ENCODE peak calls at places on chromosome 2, in ten cellular contexts. One of them, this sample, is unnamed.

GRCh38 chr2:104744537-104744936 is 109.4 kb upstream of the POU3F3 start:
- ATAC-seq in memory B cell: no peak
- ATAC-seq in stimulated activated effector memory CD8-positive, alpha-beta T cell treated with anti-CD3 and anti-CD28 coated beads, Interleukin-12 subunit alpha, Interleukin-12 subunit beta, amount 100 ng/mL, for 72 hours: no peak
- ATAC-seq in activated T-cell treated with anti-CD3 and anti-CD28 coated beads, Interleukin-2, amount 50 U/mL, for 4 hours: no peak
- ATAC-seq in PC-3: no peak
- ATAC-seq in central memory CD8-positive, alpha-beta T cell: no peak
- ATAC-seq in heart right ventricle: no peak
- ATAC-seq in pancreas: no peak
- ATAC-seq in effector memory CD8-positive, alpha-beta T cell: no peak
- ATAC-seq in upper lobe of right lung: no peak
- ATAC-seq in this sample: no peak

GRCh38 chr2:1628893-1629292 is 115.4 kb downstream of the PXDN start:
- ATAC-seq in memory B cell: no peak
- ATAC-seq in stimulated activated effector memory CD8-positive, alpha-beta T cell treated with anti-CD3 and anti-CD28 coated beads, Interleukin-12 subunit alpha, Interleukin-12 subunit beta, amount 100 ng/mL, for 72 hours: no peak
- ATAC-seq in activated T-cell treated with anti-CD3 and anti-CD28 coated beads, Interleukin-2, amount 50 U/mL, for 4 hours: no peak
- ATAC-seq in PC-3: no peak
- ATAC-seq in central memory CD8-positive, alpha-beta T cell: no peak
- ATAC-seq in heart right ventricle: peak; percentile 37
- ATAC-seq in pancreas: no peak
- ATAC-seq in effector memory CD8-positive, alpha-beta T cell: no peak
- ATAC-seq in upper lobe of right lung: peak; percentile 45
- ATAC-seq in this sample: peak; percentile 28

GRCh38 chr2:134642938-134643337 is 75.9 kb downstream of the TMEM163 start:
- ATAC-seq in memory B cell: no peak
- ATAC-seq in stimulated activated effector memory CD8-positive, alpha-beta T cell treated with anti-CD3 and anti-CD28 coated beads, Interleukin-12 subunit alpha, Interleukin-12 subunit beta, amount 100 ng/mL, for 72 hours: peak; percentile 51
- ATAC-seq in activated T-cell treated with anti-CD3 and anti-CD28 coated beads, Interleukin-2, amount 50 U/mL, for 4 hours: no peak
- ATAC-seq in PC-3: no peak
- ATAC-seq in central memory CD8-positive, alpha-beta T cell: no peak
- ATAC-seq in heart right ventricle: no peak
- ATAC-seq in pancreas: no peak
- ATAC-seq in effector memory CD8-positive, alpha-beta T cell: no peak
- ATAC-seq in upper lobe of right lung: no peak
- ATAC-seq in this sample: no peak

GRCh38 chr2:130243359-130243758 is 45.1 kb upstream of the TUBA3E start:
- ATAC-seq in memory B cell: no peak
- ATAC-seq in stimulated activated effector memory CD8-positive, alpha-beta T cell treated with anti-CD3 and anti-CD28 coated beads, Interleukin-12 subunit alpha, Interleukin-12 subunit beta, amount 100 ng/mL, for 72 hours: no peak
- ATAC-seq in activated T-cell treated with anti-CD3 and anti-CD28 coated beads, Interleukin-2, amount 50 U/mL, for 4 hours: no peak
- ATAC-seq in PC-3: no peak
- ATAC-seq in central memory CD8-positive, alpha-beta T cell: no peak
- ATAC-seq in heart right ventricle: no peak
- ATAC-seq in pancreas: no peak
- ATAC-seq in effector memory CD8-positive, alpha-beta T cell: no peak
- ATAC-seq in upper lobe of right lung: no peak
- ATAC-seq in this sample: no peak

GRCh38 chr2:177338177-177338721 is 54.3 kb upstream of the AGPS start:
- ATAC-seq in memory B cell: no peak
- ATAC-seq in stimulated activated effector memory CD8-positive, alpha-beta T cell treated with anti-CD3 and anti-CD28 coated beads, Interleukin-12 subunit alpha, Interleukin-12 subunit beta, amount 100 ng/mL, for 72 hours: peak; percentile 90
- ATAC-seq in activated T-cell treated with anti-CD3 and anti-CD28 coated beads, Interleukin-2, amount 50 U/mL, for 4 hours: no peak
- ATAC-seq in PC-3: peak; percentile 89
- ATAC-seq in central memory CD8-positive, alpha-beta T cell: no peak
- ATAC-seq in heart right ventricle: no peak
- ATAC-seq in pancreas: no peak
- ATAC-seq in effector memory CD8-positive, alpha-beta T cell: no peak
- ATAC-seq in upper lobe of right lung: no peak
- ATAC-seq in this sample: peak; percentile 58

GRCh38 chr2:44126106-44126797 is 42.4 kb upstream of the PPM1B start:
- ATAC-seq in memory B cell: no peak
- ATAC-seq in stimulated activated effector memory CD8-positive, alpha-beta T cell treated with anti-CD3 and anti-CD28 coated beads, Interleukin-12 subunit alpha, Interleukin-12 subunit beta, amount 100 ng/mL, for 72 hours: peak; percentile 9
- ATAC-seq in activated T-cell treated with anti-CD3 and anti-CD28 coated beads, Interleukin-2, amount 50 U/mL, for 4 hours: no peak
- ATAC-seq in PC-3: no peak
- ATAC-seq in central memory CD8-positive, alpha-beta T cell: no peak
- ATAC-seq in heart right ventricle: peak; percentile 85
- ATAC-seq in pancreas: peak; percentile 55
- ATAC-seq in effector memory CD8-positive, alpha-beta T cell: no peak
- ATAC-seq in upper lobe of right lung: no peak
- ATAC-seq in this sample: no peak

GRCh38 chr2:112055833-112056625 is 960 bp downstream of the TMEM87B start:
- ATAC-seq in memory B cell: no peak
- ATAC-seq in stimulated activated effector memory CD8-positive, alpha-beta T cell treated with anti-CD3 and anti-CD28 coated beads, Interleukin-12 subunit alpha, Interleukin-12 subunit beta, amount 100 ng/mL, for 72 hours: no peak
- ATAC-seq in activated T-cell treated with anti-CD3 and anti-CD28 coated beads, Interleukin-2, amount 50 U/mL, for 4 hours: no peak
- ATAC-seq in PC-3: peak; percentile 7
- ATAC-seq in central memory CD8-positive, alpha-beta T cell: no peak
- ATAC-seq in heart right ventricle: peak; percentile 17
- ATAC-seq in pancreas: peak; percentile 12
- ATAC-seq in effector memory CD8-positive, alpha-beta T cell: no peak
- ATAC-seq in upper lobe of right lung: peak; percentile 12
- ATAC-seq in this sample: no peak

GRCh38 chr2:96789245-96789617 is 26.8 kb upstream of the CNNM3 start:
- ATAC-seq in memory B cell: no peak
- ATAC-seq in stimulated activated effector memory CD8-positive, alpha-beta T cell treated with anti-CD3 and anti-CD28 coated beads, Interleukin-12 subunit alpha, Interleukin-12 subunit beta, amount 100 ng/mL, for 72 hours: no peak
- ATAC-seq in activated T-cell treated with anti-CD3 and anti-CD28 coated beads, Interleukin-2, amount 50 U/mL, for 4 hours: no peak
- ATAC-seq in PC-3: no peak
- ATAC-seq in central memory CD8-positive, alpha-beta T cell: no peak
- ATAC-seq in heart right ventricle: peak; percentile 5
- ATAC-seq in pancreas: no peak
- ATAC-seq in effector memory CD8-positive, alpha-beta T cell: no peak
- ATAC-seq in upper lobe of right lung: no peak
- ATAC-seq in this sample: peak; percentile 9

GRCh38 chr2:37663390-37663789 is 8.1 kb downstream of the CDC42EP3 start:
- ATAC-seq in memory B cell: no peak
- ATAC-seq in stimulated activated effector memory CD8-positive, alpha-beta T cell treated with anti-CD3 and anti-CD28 coated beads, Interleukin-12 subunit alpha, Interleukin-12 subunit beta, amount 100 ng/mL, for 72 hours: peak; percentile 59
- ATAC-seq in activated T-cell treated with anti-CD3 and anti-CD28 coated beads, Interleukin-2, amount 50 U/mL, for 4 hours: no peak
- ATAC-seq in PC-3: no peak
- ATAC-seq in central memory CD8-positive, alpha-beta T cell: no peak
- ATAC-seq in heart right ventricle: no peak
- ATAC-seq in pancreas: no peak
- ATAC-seq in effector memory CD8-positive, alpha-beta T cell: peak; percentile 72
- ATAC-seq in upper lobe of right lung: no peak
- ATAC-seq in this sample: no peak

GRCh38 chr2:36530178-36530982 is 67.6 kb downstream of the FEZ2 start:
- ATAC-seq in memory B cell: peak; percentile 88
- ATAC-seq in stimulated activated effector memory CD8-positive, alpha-beta T cell treated with anti-CD3 and anti-CD28 coated beads, Interleukin-12 subunit alpha, Interleukin-12 subunit beta, amount 100 ng/mL, for 72 hours: peak; percentile 62
- ATAC-seq in activated T-cell treated with anti-CD3 and anti-CD28 coated beads, Interleukin-2, amount 50 U/mL, for 4 hours: no peak
- ATAC-seq in PC-3: peak; percentile 23
- ATAC-seq in central memory CD8-positive, alpha-beta T cell: no peak
- ATAC-seq in heart right ventricle: no peak
- ATAC-seq in pancreas: no peak
- ATAC-seq in effector memory CD8-positive, alpha-beta T cell: no peak
- ATAC-seq in upper lobe of right lung: no peak
- ATAC-seq in this sample: no peak

GRCh38 chr2:240989451-240990265 is 8.8 kb upstream of the SNED1 start:
- ATAC-seq in memory B cell: peak; percentile 42
- ATAC-seq in stimulated activated effector memory CD8-positive, alpha-beta T cell treated with anti-CD3 and anti-CD28 coated beads, Interleukin-12 subunit alpha, Interleukin-12 subunit beta, amount 100 ng/mL, for 72 hours: peak; percentile 2
- ATAC-seq in activated T-cell treated with anti-CD3 and anti-CD28 coated beads, Interleukin-2, amount 50 U/mL, for 4 hours: no peak
- ATAC-seq in PC-3: peak; percentile 20
- ATAC-seq in central memory CD8-positive, alpha-beta T cell: no peak
- ATAC-seq in heart right ventricle: no peak
- ATAC-seq in pancreas: no peak
- ATAC-seq in effector memory CD8-positive, alpha-beta T cell: no peak
- ATAC-seq in upper lobe of right lung: peak; percentile 8
- ATAC-seq in this sample: peak; percentile 35

GRCh38 chr2:72718906-72719305 is 106.9 kb downstream of the EXOC6B start:
- ATAC-seq in memory B cell: no peak
- ATAC-seq in stimulated activated effector memory CD8-positive, alpha-beta T cell treated with anti-CD3 and anti-CD28 coated beads, Interleukin-12 subunit alpha, Interleukin-12 subunit beta, amount 100 ng/mL, for 72 hours: no peak
- ATAC-seq in activated T-cell treated with anti-CD3 and anti-CD28 coated beads, Interleukin-2, amount 50 U/mL, for 4 hours: no peak
- ATAC-seq in PC-3: no peak
- ATAC-seq in central memory CD8-positive, alpha-beta T cell: no peak
- ATAC-seq in heart right ventricle: no peak
- ATAC-seq in pancreas: no peak
- ATAC-seq in effector memory CD8-positive, alpha-beta T cell: no peak
- ATAC-seq in upper lobe of right lung: no peak
- ATAC-seq in this sample: no peak

GRCh38 chr2:134933732-134934131 is 15.1 kb downstream of the CCNT2 start:
- ATAC-seq in memory B cell: no peak
- ATAC-seq in stimulated activated effector memory CD8-positive, alpha-beta T cell treated with anti-CD3 and anti-CD28 coated beads, Interleukin-12 subunit alpha, Interleukin-12 subunit beta, amount 100 ng/mL, for 72 hours: no peak
- ATAC-seq in activated T-cell treated with anti-CD3 and anti-CD28 coated beads, Interleukin-2, amount 50 U/mL, for 4 hours: no peak
- ATAC-seq in PC-3: no peak
- ATAC-seq in central memory CD8-positive, alpha-beta T cell: no peak
- ATAC-seq in heart right ventricle: no peak
- ATAC-seq in pancreas: no peak
- ATAC-seq in effector memory CD8-positive, alpha-beta T cell: no peak
- ATAC-seq in upper lobe of right lung: no peak
- ATAC-seq in this sample: no peak